ENCODE peak calls at places on chromosome X, in eight cellular contexts. J, L, U, F, B, G, S and Z are unnamed samples.

GRCh38 chrX:34332336-34332735 is 200.2 kb upstream of the FAM47A start:
- DNase-seq in J (no peak), L (no peak), U (no peak), F (peak; percentile 8), B (no peak), G (peak; percentile 41), S (no peak), Z (no peak)

GRCh38 chrX:374566-374965 is 12.1 kb downstream of the PPP2R3B start:
- DNase-seq in J (peak; percentile 19), L (no peak), U (no peak), F (no peak), B (no peak), G (no peak), S (no peak), Z (no peak)

GRCh38 chrX:154727418-154728323 is 23.2 kb downstream of the GAB3 start:
- DNase-seq in J (peak; percentile 77), L (peak; percentile 51), U (no peak), F (peak; percentile 27), B (no peak), G (no peak), S (peak; percentile 68), Z (peak; percentile 48)

GRCh38 chrX:70293621-70294020 is 3.7 kb downstream of the KIF4A start:
- DNase-seq in J (peak; percentile 66), L (no peak), U (no peak), F (no peak), B (no peak), G (no peak), S (no peak), Z (peak; percentile 61)

GRCh38 chrX:32642283-32642682 is 569.1 kb downstream of the DMD start:
- DNase-seq in J (no peak), L (no peak), U (no peak), F (no peak), B (no peak), G (no peak), S (no peak), Z (no peak)

GRCh38 chrX:34848281-34848680 is 94.3 kb upstream of the FAM47B start:
- DNase-seq in J (peak; percentile 66), L (no peak), U (no peak), F (no peak), B (no peak), G (no peak), S (no peak), Z (peak; percentile 36)

GRCh38 chrX:42602136-42602535 is 175.8 kb downstream of the PPP1R2C start:
- DNase-seq in J (no peak), L (no peak), U (no peak), F (no peak), B (no peak), G (no peak), S (no peak), Z (no peak)

GRCh38 chrX:43633757-43634156 is 22.3 kb upstream of the MAOA start:
- DNase-seq in J (no peak), L (no peak), U (no peak), F (no peak), B (no peak), G (no peak), S (no peak), Z (peak; percentile 84)

GRCh38 chrX:55919367-55920221 is 202.0 kb downstream of the RRAGB start:
- DNase-seq in J (no peak), L (no peak), U (no peak), F (no peak), B (peak; percentile 52), G (no peak), S (no peak), Z (no peak)

GRCh38 chrX:96540111-96540631 is 144.5 kb upstream of the DIAPH2 start:
- DNase-seq in J (no peak), L (no peak), U (no peak), F (peak; percentile 71), B (no peak), G (no peak), S (no peak), Z (no peak)

GRCh38 chrX:118016422-118016821 is 100.2 kb downstream of the KLHL13 start:
- DNase-seq in J (no peak), L (no peak), U (no peak), F (no peak), B (no peak), G (no peak), S (no peak), Z (no peak)

GRCh38 chrX:25015486-25016360 is at the start of gene ARX:
- DNase-seq in J (peak; percentile 42), L (no peak), U (no peak), F (peak; percentile 67), B (peak; percentile 96), G (peak; percentile 91), S (peak; percentile 88), Z (peak; percentile 79)

GRCh38 chrX:7462110-7462509 is 314.2 kb upstream of the PUDP start:
- DNase-seq in J (no peak), L (no peak), U (no peak), F (no peak), B (no peak), G (no peak), S (no peak), Z (peak; percentile 15)

GRCh38 chrX:97215166-97215565 is 331.5 kb downstream of the RPA4 start:
- DNase-seq in J (peak; percentile 56), L (no peak), U (no peak), F (no peak), B (no peak), G (no peak), S (no peak), Z (no peak)

DNA sequence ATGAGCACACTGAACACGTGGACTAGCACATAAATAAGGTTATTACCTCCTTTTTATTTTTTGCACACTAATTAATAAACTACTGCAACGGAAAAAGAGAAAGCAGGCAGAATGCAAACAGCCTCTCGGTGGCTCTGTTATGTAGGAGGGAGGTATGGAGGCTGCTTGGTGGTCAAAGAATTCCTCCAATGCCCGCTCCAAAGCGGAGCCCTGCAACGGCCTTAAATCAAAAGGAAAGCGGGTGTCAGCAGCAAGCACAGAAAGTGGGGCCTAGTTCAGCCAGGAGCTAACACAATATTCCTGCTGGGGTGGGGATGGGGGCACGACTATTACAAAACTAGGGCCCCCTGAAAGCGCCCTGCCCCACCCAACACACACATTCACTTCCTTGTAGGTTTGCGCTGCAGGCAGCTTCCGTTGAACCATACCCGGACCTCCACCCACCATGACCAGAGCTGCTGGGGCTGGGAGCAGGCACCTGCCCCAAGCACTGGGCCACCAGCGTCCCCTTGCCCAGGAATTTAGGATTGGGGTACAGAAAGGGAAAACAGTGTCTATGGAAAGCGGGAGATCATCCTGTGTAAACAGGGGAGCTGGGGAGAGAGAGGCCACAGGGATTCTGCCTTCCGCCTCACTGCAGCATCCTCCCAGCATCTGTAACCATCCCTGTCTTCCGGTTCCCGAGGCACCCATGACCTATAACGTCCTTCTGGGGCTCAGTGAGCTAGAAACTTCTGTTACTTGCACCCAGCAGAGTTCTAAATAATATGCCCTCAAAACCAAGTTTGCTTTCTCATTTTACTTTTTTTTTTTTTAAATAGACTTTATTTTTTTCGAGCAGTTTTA is 57.1 kb upstream of the DDX3X start:
- DNase-seq in J (no peak), L (no peak), U (no peak), F (no peak), B (peak; percentile 61), G (no peak), S (no peak), Z (no peak)
- H3K4me3 ChIP-seq in J (peak overlapping the region; percentile 57), L (peak overlapping the region; percentile 56), U (peak overlapping the region; percentile 77), F (no peak overlapping the region), B (peak overlapping the region; percentile 66), G (peak overlapping the region; percentile 53), S (peak overlapping the region; percentile 46), Z (peak overlapping the region; percentile 45)

GRCh38 chrX:14015294-14015693 is 14.4 kb downstream of the GEMIN8 start:
- DNase-seq in J (no peak), L (no peak), U (no peak), F (no peak), B (no peak), G (no peak), S (no peak), Z (no peak)
- H3K4me3 ChIP-seq in J (no peak overlapping the region), L (no peak overlapping the region), U (no peak overlapping the region), F (no peak overlapping the region), B (no peak overlapping the region), G (no peak overlapping the region), S (no peak overlapping the region), Z (no peak overlapping the region)

GRCh38 chrX:136878423-136878822 is 2.1 kb downstream of the RBMX start:
- DNase-seq in J (no peak), L (no peak), U (no peak), F (no peak), B (no peak), G (no peak), S (no peak), Z (no peak)
- H3K4me3 ChIP-seq in J (peak overlapping the region; percentile 77), L (peak overlapping the region; percentile 68), U (peak overlapping the region; percentile 90), F (peak overlapping the region; percentile 100), B (peak overlapping the region; percentile 99), G (peak overlapping the region; percentile 65), S (peak overlapping the region; percentile 70), Z (peak overlapping the region; percentile 73)

GRCh38 chrX:74520896-74521295 is 93.5 kb downstream of the RLIM start:
- DNase-seq in J (no peak), L (no peak), U (no peak), F (no peak), B (no peak), G (no peak), S (no peak), Z (no peak)

GRCh38 chrX:74523224-74523623 is 91.2 kb downstream of the RLIM start:
- DNase-seq in J (no peak), L (no peak), U (no peak), F (no peak), B (no peak), G (no peak), S (no peak), Z (no peak)

GRCh38 chrX:74523870-74524735 is 90.3 kb downstream of the RLIM start:
- DNase-seq in J (peak; percentile 6), L (no peak), U (no peak), F (no peak), B (no peak), G (no peak), S (no peak), Z (no peak)

GRCh38 chrX:74520291-74520690 is 94.1 kb downstream of the RLIM start:
- DNase-seq in J (no peak), L (no peak), U (no peak), F (no peak), B (no peak), G (no peak), S (no peak), Z (no peak)

GRCh38 chrX:74521961-74522833 is 92.2 kb downstream of the RLIM start:
- DNase-seq in J (peak; percentile 64), L (no peak), U (no peak), F (no peak), B (no peak), G (peak; percentile 65), S (peak; percentile 30), Z (no peak)
- H3K4me3 ChIP-seq in J (no peak overlapping the region), L (no peak overlapping the region), U (no peak overlapping the region), F (no peak overlapping the region), B (no peak overlapping the region), G (no peak overlapping the region), S (no peak overlapping the region), Z (no peak overlapping the region)

DNA sequence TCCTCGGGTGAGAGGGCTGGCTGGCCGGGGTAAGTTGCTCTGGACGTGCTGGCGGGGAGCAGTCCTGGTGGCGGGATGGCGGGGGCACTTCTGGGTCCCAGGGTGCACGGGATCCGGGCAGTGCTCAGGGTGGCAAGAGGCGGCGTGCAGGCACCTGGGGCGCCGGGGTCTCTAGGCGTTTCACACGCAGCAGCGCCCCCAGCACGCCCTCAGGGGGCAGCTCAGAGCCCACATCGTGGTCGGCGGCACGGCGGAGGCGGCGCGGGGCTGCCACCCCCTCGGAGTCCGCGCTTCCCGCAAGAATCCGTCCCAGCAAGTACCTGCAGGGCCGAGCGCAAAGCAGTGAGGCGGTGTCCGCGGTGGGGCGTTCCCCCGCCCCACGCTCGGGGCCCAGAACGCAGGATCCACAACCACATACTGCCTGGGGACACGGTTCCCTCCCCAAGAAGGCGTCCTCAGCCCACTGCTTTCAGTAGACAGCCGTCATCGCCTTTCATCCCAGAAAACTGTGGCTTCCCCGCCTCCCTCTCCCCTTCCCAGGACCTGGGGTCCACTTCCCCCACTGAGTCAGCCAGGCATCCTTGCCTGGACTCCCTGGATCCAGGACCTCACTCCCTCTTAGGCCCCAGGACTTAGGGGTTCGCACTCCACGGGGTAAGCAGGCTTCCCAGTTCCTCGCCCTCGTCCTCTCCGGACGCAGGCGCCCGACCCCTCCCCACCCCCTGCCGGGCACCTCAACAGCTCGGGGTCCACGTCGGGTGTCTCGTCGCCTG is 4.1 kb downstream of the PCSK1N start:
- DNase-seq in J (no peak), L (no peak), U (no peak), F (no peak), B (peak; percentile 54), G (no peak), S (no peak), Z (no peak)
- H3K4me3 ChIP-seq in J (no peak overlapping the region), L (no peak overlapping the region), U (no peak overlapping the region), F (no peak overlapping the region), B (no peak overlapping the region), G (no peak overlapping the region), S (no peak overlapping the region), Z (no peak overlapping the region)